ENCODE peak calls at places on chromosomes 6 and 20, in ten cellular contexts. One of them, this sample, is unnamed. For H3K27me3 and H3K9me3, the result is how much of the 10 kb centered on the place peaks cover.

GRCh38 chr6:150153905-150154492 is 11.2 kb downstream of the PPP1R14C start:
- DNase-seq in fibroblast of lung: no peak
- DNase-seq in WERI-Rb-1: no peak
- DNase-seq in hepatocyte: no peak
- DNase-seq in body of pancreas: no peak
- DNase-seq in left lung: no peak
- DNase-seq in sigmoid colon: no peak
- DNase-seq in esophagus muscularis mucosa: no peak
- DNase-seq in pancreas: no peak
- DNase-seq in ovary: no peak
- DNase-seq in this sample: no peak

GRCh38 chr6:37303891-37304503 is 46.1 kb upstream of the TMEM217 start:
- DNase-seq in sigmoid colon: no peak
- DNase-seq in body of pancreas: no peak
- DNase-seq in esophagus muscularis mucosa: no peak
- DNase-seq in fibroblast of lung: peak
- DNase-seq in WERI-Rb-1: peak
- DNase-seq in hepatocyte: peak
- DNase-seq in ovary: peak
- DNase-seq in pancreas: no peak
- DNase-seq in left lung: no peak
- DNase-seq in this sample: no peak

GRCh38 chr20:38162878-38163875 is 1.9 kb downstream of the TGM2 start:
- DNase-seq in body of pancreas: no peak
- DNase-seq in pancreas: no peak
- DNase-seq in hepatocyte: no peak
- DNase-seq in left lung: no peak
- DNase-seq in esophagus muscularis mucosa: no peak
- DNase-seq in WERI-Rb-1: no peak
- DNase-seq in ovary: no peak
- DNase-seq in fibroblast of lung: no peak
- DNase-seq in sigmoid colon: peak
- DNase-seq in this sample: no peak

GRCh38 chr20:50713677-50714101 is 17.7 kb upstream of the PARD6B start:
- DNase-seq in esophagus muscularis mucosa: no peak
- DNase-seq in fibroblast of lung: peak
- DNase-seq in WERI-Rb-1: peak
- DNase-seq in ovary: peak
- DNase-seq in hepatocyte: peak
- DNase-seq in body of pancreas: peak
- DNase-seq in pancreas: peak
- DNase-seq in left lung: no peak
- DNase-seq in sigmoid colon: peak
- DNase-seq in this sample: no peak

GRCh38 chr20:50003253-50003656 is 20.5 kb downstream of the SNAI1 start:
- DNase-seq in ovary: no peak
- DNase-seq in body of pancreas: no peak
- DNase-seq in hepatocyte: peak
- DNase-seq in sigmoid colon: no peak
- DNase-seq in fibroblast of lung: peak
- DNase-seq in left lung: no peak
- DNase-seq in WERI-Rb-1: peak
- DNase-seq in pancreas: no peak
- DNase-seq in esophagus muscularis mucosa: no peak
- DNase-seq in this sample: no peak

GRCh38 chr6:133548409-133548808 is 307.3 kb downstream of the EYA4 start:
- DNase-seq in esophagus muscularis mucosa: no peak
- DNase-seq in fibroblast of lung: peak
- DNase-seq in ovary: no peak
- DNase-seq in sigmoid colon: no peak
- DNase-seq in hepatocyte: peak
- DNase-seq in pancreas: no peak
- DNase-seq in left lung: no peak
- DNase-seq in body of pancreas: no peak
- DNase-seq in WERI-Rb-1: no peak
- DNase-seq in this sample: no peak

GRCh38 chr6:155004576-155005345 is 9.6 kb downstream of the TIAM2 start:
- DNase-seq in body of pancreas: no peak
- DNase-seq in WERI-Rb-1: no peak
- DNase-seq in sigmoid colon: no peak
- DNase-seq in fibroblast of lung: no peak
- DNase-seq in hepatocyte: no peak
- DNase-seq in left lung: no peak
- DNase-seq in pancreas: no peak
- DNase-seq in esophagus muscularis mucosa: no peak
- DNase-seq in ovary: no peak
- DNase-seq in this sample: no peak

GRCh38 chr6:24910331-24910849 is 25.4 kb downstream of the RIPOR2 start:
- DNase-seq in hepatocyte: no peak
- DNase-seq in body of pancreas: no peak
- DNase-seq in esophagus muscularis mucosa: peak
- DNase-seq in ovary: peak
- DNase-seq in fibroblast of lung: no peak
- DNase-seq in WERI-Rb-1: no peak
- DNase-seq in pancreas: no peak
- DNase-seq in left lung: peak
- DNase-seq in sigmoid colon: no peak
- DNase-seq in this sample: peak

GRCh38 chr6:157461000-157461915 is 80.3 kb downstream of the ZDHHC14 start:
- DNase-seq in pancreas: peak
- DNase-seq in sigmoid colon: no peak
- DNase-seq in WERI-Rb-1: peak
- DNase-seq in body of pancreas: peak
- DNase-seq in esophagus muscularis mucosa: peak
- DNase-seq in ovary: no peak
- DNase-seq in left lung: no peak
- DNase-seq in hepatocyte: peak
- DNase-seq in fibroblast of lung: no peak
- DNase-seq in this sample: no peak

GRCh38 chr6:125945378-125946141 is 11.0 kb upstream of the HINT3 start:
- DNase-seq in ovary: no peak
- DNase-seq in WERI-Rb-1: no peak
- DNase-seq in esophagus muscularis mucosa: no peak
- DNase-seq in body of pancreas: no peak
- DNase-seq in pancreas: no peak
- DNase-seq in hepatocyte: peak
- DNase-seq in sigmoid colon: no peak
- DNase-seq in left lung: no peak
- DNase-seq in fibroblast of lung: peak
- DNase-seq in this sample: no peak

GRCh38 chr6:161736796-161737292 is 463.0 kb upstream of the AGPAT4 start:
- DNase-seq in ovary: no peak
- DNase-seq in fibroblast of lung: no peak
- DNase-seq in hepatocyte: no peak
- DNase-seq in sigmoid colon: no peak
- DNase-seq in esophagus muscularis mucosa: no peak
- DNase-seq in pancreas: no peak
- DNase-seq in body of pancreas: no peak
- DNase-seq in left lung: no peak
- DNase-seq in WERI-Rb-1: no peak
- DNase-seq in this sample: no peak

GRCh38 chr20:45311589-45312211 is 3.6 kb upstream of the MATN4 start:
- DNase-seq in body of pancreas: peak
- DNase-seq in ovary: peak
- DNase-seq in esophagus muscularis mucosa: no peak
- DNase-seq in WERI-Rb-1: peak
- DNase-seq in sigmoid colon: no peak
- DNase-seq in fibroblast of lung: peak
- DNase-seq in left lung: peak
- DNase-seq in pancreas: peak
- DNase-seq in hepatocyte: peak
- DNase-seq in this sample: peak

DNA sequence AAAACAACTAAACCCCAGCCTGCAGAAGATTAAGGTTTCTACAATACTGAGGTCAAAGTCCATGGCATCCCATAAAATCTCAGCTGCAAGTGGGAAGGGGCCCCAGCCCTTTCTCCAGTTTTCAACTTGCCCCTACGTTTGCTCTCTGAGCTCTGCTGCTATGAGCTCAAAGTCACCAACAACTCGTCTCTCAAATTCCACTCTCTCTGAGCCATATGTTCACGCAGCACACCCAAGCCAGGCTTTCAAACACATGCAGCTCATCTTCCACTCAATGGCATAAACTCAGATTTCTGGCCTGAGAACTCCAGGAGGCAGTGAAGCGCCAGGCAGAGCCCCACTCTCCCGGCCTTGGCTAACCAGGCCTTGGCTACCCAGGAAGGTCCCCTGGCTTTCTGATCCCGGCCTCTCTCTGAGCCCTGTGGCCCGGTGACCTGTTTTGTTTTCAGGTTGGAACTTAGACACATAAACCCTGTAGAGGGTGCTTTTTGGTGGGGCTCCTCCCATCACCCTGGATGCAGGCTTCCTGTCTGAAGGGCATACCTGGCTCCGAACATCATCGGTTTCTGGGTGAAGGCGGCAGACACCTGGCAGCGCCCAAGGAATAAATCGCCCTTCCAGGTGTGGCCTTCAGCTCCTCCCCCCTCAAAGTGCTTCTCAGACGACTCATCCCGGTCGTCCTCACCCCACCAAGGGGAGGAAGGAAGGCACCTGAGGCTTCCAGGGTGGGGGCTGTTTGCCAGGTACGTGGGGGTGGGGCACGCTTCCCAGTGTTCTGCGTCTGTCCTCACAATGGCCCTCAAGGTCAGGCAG is 12.4 kb downstream of the SLC22A23 start:
- DNase-seq in fibroblast of lung: no peak
- DNase-seq in WERI-Rb-1: peak
- DNase-seq in body of pancreas: no peak
- DNase-seq in sigmoid colon: no peak
- DNase-seq in pancreas: no peak
- DNase-seq in hepatocyte: peak
- DNase-seq in ovary: no peak
- DNase-seq in left lung: no peak
- DNase-seq in esophagus muscularis mucosa: no peak
- DNase-seq in this sample: no peak
- TF ChIP-seq CTCF in fibroblast of lung: no peak
- TF ChIP-seq CTCF in WERI-Rb-1: peak
- TF ChIP-seq CTCF in body of pancreas: no peak
- TF ChIP-seq CTCF in sigmoid colon: no peak
- TF ChIP-seq CTCF in pancreas: no peak
- TF ChIP-seq CTCF in hepatocyte: no peak
- TF ChIP-seq CTCF in ovary: no peak
- TF ChIP-seq CTCF in left lung: no peak
- TF ChIP-seq CTCF in esophagus muscularis mucosa: no peak
- TF ChIP-seq CTCF in this sample: no peak

GRCh38 chr20:33900515-33901131 is 89.5 kb downstream of the CHMP4B start:
- DNase-seq in ovary: no peak
- DNase-seq in sigmoid colon: no peak
- DNase-seq in left lung: no peak
- DNase-seq in esophagus muscularis mucosa: no peak
- DNase-seq in WERI-Rb-1: no peak
- DNase-seq in body of pancreas: no peak
- DNase-seq in pancreas: no peak
- DNase-seq in hepatocyte: no peak
- DNase-seq in fibroblast of lung: no peak
- DNase-seq in this sample: no peak
- H3K27me3 ChIP-seq in ovary: under half
- H3K27me3 ChIP-seq in sigmoid colon: under half
- H3K27me3 ChIP-seq in left lung: under half
- H3K27me3 ChIP-seq in esophagus muscularis mucosa: under half
- H3K27me3 ChIP-seq in WERI-Rb-1: under half
- H3K27me3 ChIP-seq in body of pancreas: under half
- H3K27me3 ChIP-seq in pancreas: under half
- H3K27me3 ChIP-seq in hepatocyte: under half
- H3K27me3 ChIP-seq in fibroblast of lung: under half
- H3K27me3 ChIP-seq in this sample: under half

DNA sequence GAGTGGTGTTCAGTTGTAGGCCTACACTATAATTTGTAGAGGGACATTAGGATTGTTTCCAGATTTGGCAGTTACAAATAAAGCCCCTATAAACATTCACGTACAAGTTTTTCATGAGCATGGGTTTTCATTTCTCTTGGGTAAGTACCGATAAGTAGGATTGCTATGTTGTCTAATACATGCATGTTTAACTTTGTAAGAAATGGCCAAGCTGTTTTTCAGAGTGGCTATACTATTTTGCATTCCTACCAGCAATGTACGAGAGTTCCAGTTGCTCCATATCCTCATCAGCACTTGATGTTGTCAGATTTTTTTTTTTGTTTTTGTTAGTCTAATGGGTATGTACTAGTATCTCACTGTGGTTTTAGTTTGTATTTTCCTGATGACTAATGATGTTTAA is 11.2 kb upstream of the APCDD1L start:
- DNase-seq in esophagus muscularis mucosa: no peak
- DNase-seq in fibroblast of lung: no peak
- DNase-seq in body of pancreas: no peak
- DNase-seq in ovary: no peak
- DNase-seq in pancreas: no peak
- DNase-seq in left lung: no peak
- DNase-seq in hepatocyte: no peak
- DNase-seq in WERI-Rb-1: no peak
- DNase-seq in sigmoid colon: no peak
- DNase-seq in this sample: no peak
- H3K9me3 ChIP-seq in esophagus muscularis mucosa: under half
- H3K9me3 ChIP-seq in fibroblast of lung: under half
- H3K9me3 ChIP-seq in body of pancreas: under half
- H3K9me3 ChIP-seq in ovary: under half
- H3K9me3 ChIP-seq in pancreas: under half
- H3K9me3 ChIP-seq in left lung: under half
- H3K9me3 ChIP-seq in hepatocyte: under half
- H3K9me3 ChIP-seq in WERI-Rb-1: under half
- H3K9me3 ChIP-seq in sigmoid colon: under half
- H3K9me3 ChIP-seq in this sample: under half

GRCh38 chr6:20468179-20468578 is 66.1 kb upstream of the CDKAL1 start:
- DNase-seq in left lung: no peak
- DNase-seq in body of pancreas: no peak
- DNase-seq in esophagus muscularis mucosa: no peak
- DNase-seq in WERI-Rb-1: no peak
- DNase-seq in pancreas: no peak
- DNase-seq in ovary: no peak
- DNase-seq in hepatocyte: no peak
- DNase-seq in sigmoid colon: no peak
- DNase-seq in fibroblast of lung: no peak
- DNase-seq in this sample: no peak

GRCh38 chr6:20464847-20465246 is 63.2 kb downstream of the E2F3 start:
- DNase-seq in sigmoid colon: no peak
- DNase-seq in WERI-Rb-1: no peak
- DNase-seq in pancreas: no peak
- DNase-seq in esophagus muscularis mucosa: no peak
- DNase-seq in hepatocyte: no peak
- DNase-seq in body of pancreas: no peak
- DNase-seq in ovary: no peak
- DNase-seq in left lung: no peak
- DNase-seq in fibroblast of lung: no peak
- DNase-seq in this sample: no peak

GRCh38 chr6:20464041-20464440 is 62.4 kb downstream of the E2F3 start:
- DNase-seq in ovary: no peak
- DNase-seq in sigmoid colon: no peak
- DNase-seq in pancreas: no peak
- DNase-seq in WERI-Rb-1: no peak
- DNase-seq in fibroblast of lung: no peak
- DNase-seq in left lung: no peak
- DNase-seq in esophagus muscularis mucosa: no peak
- DNase-seq in hepatocyte: no peak
- DNase-seq in body of pancreas: no peak
- DNase-seq in this sample: no peak

GRCh38 chr6:20463396-20463795 is 61.7 kb downstream of the E2F3 start:
- DNase-seq in esophagus muscularis mucosa: no peak
- DNase-seq in ovary: no peak
- DNase-seq in hepatocyte: no peak
- DNase-seq in WERI-Rb-1: no peak
- DNase-seq in fibroblast of lung: no peak
- DNase-seq in left lung: no peak
- DNase-seq in body of pancreas: no peak
- DNase-seq in sigmoid colon: no peak
- DNase-seq in pancreas: no peak
- DNase-seq in this sample: no peak

GRCh38 chr6:20467437-20467836 is 65.8 kb downstream of the E2F3 start:
- DNase-seq in hepatocyte: no peak
- DNase-seq in WERI-Rb-1: no peak
- DNase-seq in pancreas: no peak
- DNase-seq in esophagus muscularis mucosa: no peak
- DNase-seq in body of pancreas: no peak
- DNase-seq in ovary: no peak
- DNase-seq in sigmoid colon: no peak
- DNase-seq in fibroblast of lung: no peak
- DNase-seq in left lung: no peak
- DNase-seq in this sample: no peak
- TF ChIP-seq CTCF in hepatocyte: no peak
- TF ChIP-seq CTCF in WERI-Rb-1: no peak
- TF ChIP-seq CTCF in pancreas: no peak
- TF ChIP-seq CTCF in esophagus muscularis mucosa: no peak
- TF ChIP-seq CTCF in body of pancreas: no peak
- TF ChIP-seq CTCF in ovary: no peak
- TF ChIP-seq CTCF in sigmoid colon: no peak
- TF ChIP-seq CTCF in fibroblast of lung: no peak
- TF ChIP-seq CTCF in left lung: no peak
- TF ChIP-seq CTCF in this sample: no peak

This sample was measured in lower lobe of right lung.